ENCODE peak calls at places on chromosomes 3 and 15, in four cellular contexts. C is GM12878, K is HepG2, U is K562. B is an unnamed sample.

GRCh38 chr3:40211579-40211978 is 97.9 kb upstream of the EIF1B start:
- DNase-seq in C (no peak), K (no peak), U (no peak), B (no peak)

GRCh38 chr3:118842147-118842863 is 192.3 kb downstream of the IGSF11 start:
- DNase-seq in C (peak; percentile 20), K (no peak), U (no peak), B (no peak)

GRCh38 chr3:197298341-197298857 is at the start of gene DLG1:
- DNase-seq in C (peak; percentile 53), K (peak; percentile 88), U (peak; percentile 92), B (peak; percentile 77)

GRCh38 chr3:133568294-133569014 is 5.0 kb upstream of the CDV3 start:
- DNase-seq in C (no peak), K (peak; percentile 47), U (no peak), B (no peak)

GRCh38 chr3:125602752-125603649 is 7.7 kb upstream of the OSBPL11 start:
- DNase-seq in C (no peak), K (no peak), U (no peak), B (no peak)

GRCh38 chr15:94793641-94794040 is 562.3 kb downstream of the MCTP2 start:
- DNase-seq in C (no peak), K (no peak), U (no peak), B (no peak)

GRCh38 chr15:68599560-68600071 is 20.8 kb downstream of the CORO2B start:
- DNase-seq in C (no peak), K (no peak), U (no peak), B (no peak)

GRCh38 chr15:33395376-33395775 is 84.6 kb downstream of the RYR3 start:
- DNase-seq in C (no peak), K (no peak), U (no peak), B (no peak)

GRCh38 chr15:77865106-77865630 is 212.3 kb downstream of the TBC1D2B start:
- DNase-seq in C (no peak), K (no peak), U (no peak), B (no peak)

DNA sequence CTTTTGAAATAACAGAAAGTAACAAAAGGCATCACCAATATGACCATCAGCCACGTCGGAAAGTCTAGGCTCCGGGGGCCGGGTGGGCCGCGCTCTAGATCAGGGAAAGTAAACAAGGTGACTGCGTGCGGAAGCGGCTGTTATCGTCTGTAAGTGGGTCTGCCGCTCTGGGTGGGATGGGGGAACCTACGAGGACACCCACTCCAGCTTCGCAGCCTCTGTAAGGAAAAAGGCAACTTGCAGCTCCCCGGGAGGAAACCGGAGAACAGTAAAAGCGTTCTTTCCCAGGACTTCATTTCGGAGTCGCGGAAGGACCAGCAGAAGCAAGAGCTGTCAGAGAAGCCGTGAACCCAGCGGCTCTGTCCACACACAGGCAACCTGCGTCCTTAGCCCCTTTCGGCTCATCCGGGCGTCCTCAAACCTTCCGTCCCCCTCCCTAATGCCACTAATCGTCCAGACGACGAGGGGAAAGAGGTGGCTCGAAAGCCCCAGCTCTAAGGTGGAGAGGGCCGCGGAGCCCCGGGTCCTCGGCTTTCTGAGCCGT is 457 bp downstream of the XRN1 start:
- DNase-seq in C (no peak), K (peak; percentile 39), U (no peak), B (peak; percentile 38)
- TF ChIP-seq TARDBP in C (no peak), K (no peak), U (no peak), B (no peak)

DNA sequence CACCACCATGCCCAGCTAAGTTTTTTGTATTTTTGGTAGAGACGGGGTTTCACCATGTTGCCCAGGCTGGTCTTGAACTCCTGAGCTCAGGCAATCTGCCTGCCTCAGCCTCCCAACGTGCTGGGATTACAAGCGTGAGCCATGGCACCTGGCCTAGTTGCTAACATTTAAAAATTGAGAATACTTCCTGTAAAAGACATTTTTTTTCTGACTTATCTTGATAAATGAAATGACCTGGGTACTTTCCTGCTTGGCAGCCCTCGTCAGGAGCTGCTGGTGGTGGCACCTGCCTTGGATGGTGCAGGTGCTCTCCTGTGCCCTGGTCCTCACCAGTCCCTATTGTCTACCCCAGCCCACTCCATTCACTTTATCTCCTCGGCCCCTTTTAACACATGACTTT is 66.8 kb upstream of the FOXP1 start:
- DNase-seq in C (no peak), K (no peak), U (no peak), B (no peak)
- TF ChIP-seq BHLHE40 in C (no peak), K (no peak), U (no peak), B (no peak)

DNA sequence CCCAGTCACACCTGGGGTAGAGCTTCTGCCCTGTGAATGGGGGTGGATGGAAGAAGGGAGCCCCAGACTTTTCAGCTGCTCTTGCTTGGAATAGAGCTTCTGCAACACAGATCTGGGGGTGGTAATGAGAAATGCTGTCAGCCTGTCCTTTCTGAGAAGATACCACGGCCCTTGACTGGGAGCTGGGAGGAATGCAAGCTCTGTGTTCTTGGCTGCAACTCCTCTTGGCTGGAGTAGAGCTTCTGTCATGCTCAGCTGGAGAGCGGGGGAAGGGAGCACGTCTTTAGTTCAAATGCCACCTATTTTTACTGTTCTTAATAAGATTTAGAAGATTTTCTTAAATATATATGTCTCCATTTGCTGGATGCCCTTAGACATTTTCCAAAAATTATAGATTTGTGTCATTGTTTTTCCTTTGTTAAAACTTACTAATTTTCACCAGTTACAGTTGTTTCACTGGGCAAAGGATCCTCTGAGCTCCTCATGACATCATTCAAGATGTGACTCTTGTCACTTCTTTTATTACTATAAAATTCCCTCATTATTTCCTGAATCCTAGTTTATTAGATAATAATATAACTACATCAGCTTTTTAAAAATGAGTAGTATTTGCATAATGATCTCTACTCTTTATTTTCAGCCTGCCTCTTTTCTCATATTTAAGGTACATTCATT is 179.9 kb upstream of the TGFBR2 start:
- DNase-seq in C (no peak), K (no peak), U (no peak), B (no peak)
- TF ChIP-seq TARDBP in C (no peak), K (no peak), U (no peak), B (no peak)

GRCh38 chr15:29090617-29091466 is 178.8 kb downstream of the NSMCE3 start:
- DNase-seq in C (no peak), K (peak; percentile 12), U (peak; percentile 78), B (peak; percentile 40)
- TF ChIP-seq BHLHE40 in C (no peak), K (no peak), U (no peak), B (no peak)

DNA sequence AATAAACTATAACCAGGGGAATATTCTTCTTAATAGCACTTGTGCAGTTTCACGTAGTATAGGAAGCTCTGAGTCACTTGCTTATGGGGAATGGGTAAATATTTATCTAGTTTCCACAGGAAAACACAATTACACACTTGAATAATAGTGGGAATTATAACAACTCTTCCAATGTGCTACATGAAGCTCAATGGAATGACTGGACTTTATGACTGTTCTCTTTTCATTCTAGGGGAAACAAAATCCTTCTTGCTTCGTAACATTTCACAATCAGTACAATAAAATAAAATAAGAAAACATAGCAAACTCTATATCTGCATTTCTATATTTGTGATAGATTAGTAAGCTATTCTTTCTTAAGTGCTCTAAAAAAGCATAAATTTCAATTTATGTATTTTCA is 395.7 kb upstream of the KCNMB2 start:
- DNase-seq in C (no peak), K (no peak), U (no peak), B (no peak)
- TF ChIP-seq TARDBP in C (no peak), K (no peak), U (no peak), B (no peak)

GRCh38 chr15:71294251-71294635 is 179.0 kb downstream of the THSD4 start:
- DNase-seq in C (no peak), K (no peak), U (no peak), B (no peak)

GRCh38 chr15:71294636-71295241 is 179.5 kb downstream of the THSD4 start:
- DNase-seq in C (no peak), K (no peak), U (no peak), B (no peak)

GRCh38 chr15:71291723-71292122 is 176.5 kb downstream of the THSD4 start:
- DNase-seq in C (no peak), K (no peak), U (no peak), B (no peak)

GRCh38 chr15:71295242-71296031 is 180.2 kb downstream of the THSD4 start:
- DNase-seq in C (no peak), K (peak; percentile 12), U (no peak), B (no peak)

DNA sequence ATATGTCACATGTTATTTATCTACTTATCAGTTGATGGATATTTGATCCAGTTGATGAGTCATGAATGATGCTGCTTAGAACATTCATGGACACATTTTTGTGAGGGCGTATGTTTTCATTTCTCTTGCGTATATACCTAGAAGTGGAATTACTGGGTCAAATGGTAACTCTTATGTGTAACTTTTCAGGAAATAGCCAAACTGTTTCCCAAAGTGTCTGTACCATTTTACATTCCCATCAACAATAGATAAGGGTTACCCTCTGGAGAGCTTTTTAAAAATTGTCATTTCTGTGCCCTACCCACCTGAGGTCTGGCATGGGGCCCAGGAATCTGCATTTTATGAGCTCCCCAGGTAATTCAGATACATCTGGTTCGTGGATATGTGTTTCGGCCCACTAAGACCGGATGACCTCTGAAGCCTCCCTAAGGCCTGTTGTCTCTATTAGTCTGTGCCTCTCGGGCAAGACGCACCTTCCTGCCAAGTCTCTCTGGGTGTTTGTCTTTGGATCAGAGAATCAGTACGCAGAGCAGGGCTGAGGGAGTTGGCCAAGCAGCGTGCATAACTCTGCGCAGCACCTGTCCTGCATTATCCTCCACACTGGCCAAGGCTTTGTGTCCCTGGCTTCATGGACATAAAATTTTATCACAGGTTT is 180.9 kb downstream of the THSD4 start:
- DNase-seq in C (no peak), K (no peak), U (no peak), B (no peak)
- TF ChIP-seq BHLHE40 in C (no peak), K (no peak), U (no peak), B (no peak)

GRCh38 chr3:47681016-47681415 is 100.7 kb downstream of the SMARCC1 start:
- DNase-seq in C (no peak), K (no peak), U (no peak), B (no peak)

GRCh38 chr3:47688488-47688887 is 93.2 kb downstream of the SMARCC1 start:
- DNase-seq in C (no peak), K (no peak), U (no peak), B (no peak)

GRCh38 chr3:47685037-47685436 is 96.7 kb downstream of the SMARCC1 start:
- DNase-seq in C (no peak), K (no peak), U (no peak), B (no peak)
- TF ChIP-seq TARDBP in C (no peak), K (no peak), U (no peak), B (no peak)